ENCODE peak calls at places on chromosome 2, in five cellular contexts. B, I, K, L and C are unnamed samples.

GRCh38 chr2:128279786-128280701 is 38.6 kb downstream of the HS6ST1 start:
- DNase-seq in K (peak), B (no peak), I (no peak), L (peak), C (no peak)

GRCh38 chr2:68811364-68811763 is 59.8 kb downstream of the BMP10 start:
- DNase-seq in I (no peak), K (peak), L (peak), B (peak), C (peak)

GRCh38 chr2:237726401-237726830 is 72.2 kb upstream of the RBM44 start:
- DNase-seq in L (no peak), K (peak), B (peak), I (no peak), C (no peak)

GRCh38 chr2:40348665-40349064 is 103.2 kb downstream of the SLC8A1 start:
- DNase-seq in K (no peak), I (no peak), L (no peak), B (peak), C (no peak)

GRCh38 chr2:43052204-43052943 is 174.0 kb downstream of the ZFP36L2 start:
- DNase-seq in B (no peak), L (no peak), K (peak), I (no peak), C (no peak)

GRCh38 chr2:21331625-21332370 is 208.0 kb downstream of the TDRD15 start:
- DNase-seq in B (no peak), K (no peak), L (no peak), I (no peak), C (no peak)

GRCh38 chr2:209471037-209471436 is 47.2 kb downstream of the MAP2 start:
- DNase-seq in K (no peak), I (no peak), B (peak), L (no peak), C (no peak)

GRCh38 chr2:128949360-128949759 is 630.7 kb upstream of the HS6ST1 start:
- DNase-seq in I (no peak), K (no peak), L (no peak), B (peak), C (no peak)

GRCh38 chr2:237677951-237678481 is 50.6 kb downstream of the LRRFIP1 start:
- DNase-seq in K (peak), I (no peak), B (peak), L (no peak), C (peak)

GRCh38 chr2:94956797-94957391 is 68.6 kb upstream of the MAL start:
- DNase-seq in K (no peak), I (peak), L (no peak), B (peak), C (no peak)

GRCh38 chr2:171788316-171788993 is 101.2 kb downstream of the DYNC1I2 start:
- DNase-seq in L (no peak), B (no peak), K (no peak), I (no peak), C (no peak)

GRCh38 chr2:5978352-5978751 is 286.2 kb downstream of the SOX11 start:
- DNase-seq in K (no peak), B (no peak), I (no peak), L (no peak), C (no peak)

GRCh38 chr2:177826897-177827296 is 245.7 kb downstream of the PDE11A start:
- DNase-seq in I (no peak), K (no peak), B (no peak), L (no peak), C (no peak)

GRCh38 chr2:200634231-200634964 is 48.6 kb downstream of the AOX1 start:
- DNase-seq in I (no peak), L (no peak), B (no peak), K (no peak), C (no peak)

GRCh38 chr2:866009-866680 is 84.5 kb upstream of the SNTG2 start:
- DNase-seq in I (peak), B (no peak), K (no peak), L (peak), C (no peak)

GRCh38 chr2:226771067-226771466 is 28.6 kb downstream of the IRS1 start:
- DNase-seq in B (no peak), K (no peak), I (no peak), L (peak), C (no peak)

GRCh38 chr2:235605306-235605998 is 111.6 kb downstream of the AGAP1 start:
- DNase-seq in I (no peak), K (peak), L (peak), B (peak), C (peak)

GRCh38 chr2:235468978-235469694 is 24.7 kb upstream of the AGAP1 start:
- DNase-seq in I (no peak), K (peak), B (peak), L (no peak), C (peak)

GRCh38 chr2:205187731-205188130 is 494.6 kb upstream of the NRP2 start:
- DNase-seq in L (no peak), I (no peak), B (no peak), K (no peak), C (no peak)

GRCh38 chr2:15223887-15224286 is 337.2 kb downstream of the NBAS start:
- DNase-seq in L (no peak), K (no peak), I (no peak), B (peak), C (no peak)

GRCh38 chr2:3459185-3460015 is 59.9 kb downstream of the ADI1 start:
- DNase-seq in B (no peak), I (peak), K (peak), L (peak), C (peak)

DNA sequence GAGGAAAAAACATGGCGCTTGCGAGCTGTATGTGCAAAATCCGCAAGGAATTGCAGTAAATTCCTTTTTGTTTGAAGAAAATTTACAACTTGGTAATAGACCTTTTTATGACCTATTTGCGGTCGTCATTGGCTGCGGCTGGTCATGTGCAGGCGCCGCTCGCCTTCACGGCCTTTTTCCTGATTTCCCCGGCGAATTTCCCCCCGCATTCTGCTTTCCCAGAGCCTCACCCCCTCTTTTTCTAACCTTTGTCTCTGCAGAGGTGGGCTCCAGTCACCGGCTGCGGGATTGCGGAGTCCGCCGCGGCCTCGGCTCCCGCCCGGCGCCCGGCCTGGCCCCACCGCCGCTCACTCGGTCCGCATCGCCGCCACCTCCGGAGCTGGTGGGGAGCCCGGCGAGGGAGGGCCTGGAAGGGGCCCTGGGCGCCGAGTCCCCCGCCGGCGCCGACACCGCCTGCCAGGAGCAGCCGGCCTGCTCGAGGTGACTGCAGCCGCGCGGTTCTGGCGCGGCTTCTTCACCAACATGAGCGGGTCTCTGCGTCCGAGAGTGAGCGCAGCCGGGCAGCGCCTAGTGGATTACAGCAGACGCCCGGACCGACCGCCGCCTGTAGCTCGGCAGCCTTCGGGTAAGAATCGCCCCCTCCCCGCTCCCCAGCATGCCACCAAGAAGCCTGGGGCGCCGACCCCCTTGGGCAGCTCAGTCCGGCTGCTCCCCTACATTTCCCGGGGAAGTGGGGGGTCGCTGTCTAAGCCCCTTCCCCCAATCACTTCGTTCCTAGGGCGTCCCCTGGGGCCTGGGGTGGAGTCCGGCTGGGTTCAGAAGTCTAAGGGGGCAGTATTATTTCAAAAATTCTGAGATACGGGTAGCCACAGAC is 7.1 kb downstream of the HOXD8 start:
- DNase-seq in K (no peak), L (no peak), B (peak), I (peak), C (no peak)
- H3K4me3 ChIP-seq in K (peak), L (peak), B (peak), I (peak), C (no peak)

GRCh38 chr2:11748018-11748860 is 1.8 kb downstream of the LPIN1 start:
- DNase-seq in L (no peak), K (no peak), B (no peak), I (no peak), C (no peak)

GRCh38 chr2:11746807-11747459 is 501 bp downstream of the LPIN1 start:
- DNase-seq in K (no peak), L (no peak), I (peak), B (peak), C (peak)

GRCh38 chr2:11744631-11745394 is 1.6 kb upstream of the LPIN1 start:
- DNase-seq in B (peak), L (no peak), I (peak), K (no peak), C (peak)

GRCh38 chr2:11745613-11746375 is 638 bp upstream of the LPIN1 start:
- DNase-seq in B (no peak), I (no peak), K (no peak), L (no peak), C (no peak)

DNA sequence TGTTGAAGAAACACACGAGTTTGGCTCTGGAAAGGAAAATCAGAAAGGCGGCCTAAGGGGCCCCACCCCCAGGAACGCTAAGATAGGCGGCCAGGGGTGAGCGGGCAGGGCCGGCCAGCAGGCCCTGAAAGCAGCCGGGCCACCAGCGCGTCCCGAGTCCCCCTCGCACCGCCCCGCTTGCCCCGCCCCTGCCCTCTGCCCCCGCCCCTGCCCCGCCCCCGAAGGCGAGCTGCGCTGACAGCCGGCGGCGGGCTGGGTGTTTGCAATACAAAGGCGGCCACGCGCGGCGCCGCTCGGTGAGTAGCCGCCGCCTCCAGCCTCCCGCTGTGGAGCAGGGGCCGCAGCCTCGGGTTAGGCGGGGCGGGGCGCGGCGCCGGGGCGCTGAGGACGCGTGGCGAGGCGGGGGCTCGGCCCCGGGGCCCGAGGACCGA is at the start of gene LPIN1:
- DNase-seq in B (peak), L (peak), I (peak), K (peak), C (peak)
- TF ChIP-seq CTCF in B (no peak), L (no peak), I (no peak), K (peak), C (no peak)

GRCh38 chr2:133452561-133452960 is 115.7 kb downstream of the NCKAP5 start:
- DNase-seq in B (no peak), I (peak), L (no peak), K (no peak), C (no peak)
- H3K4me3 ChIP-seq in B (no peak), I (no peak), L (no peak), K (no peak), C (no peak)

GRCh38 chr2:38514603-38515154 is 88.0 kb downstream of the HNRNPLL start:
- DNase-seq in K (no peak), I (no peak), L (no peak), B (no peak), C (no peak)
- TF ChIP-seq CTCF in K (no peak), I (no peak), L (no peak), B (no peak), C (no peak)

DNA sequence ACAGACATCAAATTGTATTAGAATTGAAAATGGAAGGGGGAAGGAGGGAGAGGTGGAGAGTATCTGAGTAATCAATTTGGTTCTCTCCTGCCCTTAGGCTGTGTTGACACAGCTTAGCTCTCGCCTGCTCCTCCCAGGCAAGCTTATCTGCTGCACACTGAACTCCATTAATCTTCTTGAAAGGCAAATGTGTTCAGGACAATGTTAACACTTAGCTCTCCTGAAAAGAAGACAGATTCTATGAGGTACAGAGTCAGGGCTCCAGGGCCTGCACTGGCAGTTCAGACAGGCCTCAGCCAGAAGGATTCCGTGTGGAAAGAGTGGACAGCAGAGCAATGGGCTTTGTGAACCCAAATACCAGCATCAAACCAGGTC is 430.0 kb upstream of the TNP1 start:
- DNase-seq in B (peak), L (no peak), I (peak), K (no peak), C (no peak)
- H3K4me3 ChIP-seq in B (no peak), L (no peak), I (no peak), K (no peak), C (no peak)

GRCh38 chr2:122136071-122136470 is 380.6 kb downstream of the TSN start:
- DNase-seq in L (no peak), K (no peak), I (peak), B (peak), C (no peak)
- TF ChIP-seq CTCF in L (peak), K (no peak), I (peak), B (peak), C (peak)

GRCh38 chr2:219332542-219332941 is at the start of gene RESP18:
- DNase-seq in K (peak), B (no peak), I (no peak), L (no peak), C (no peak)
- H3K4me3 ChIP-seq in K (no peak), B (no peak), I (no peak), L (no peak), C (no peak)

GRCh38 chr2:31263636-31264190 is 29.8 kb downstream of the EHD3 start:
- DNase-seq in B (no peak), I (no peak), K (no peak), L (no peak), C (no peak)
- TF ChIP-seq CTCF in B (no peak), I (peak), K (peak), L (peak), C (no peak)

GRCh38 chr2:84840306-84840705 is 40.6 kb downstream of the TRABD2A start:
- DNase-seq in B (peak), K (peak), L (no peak), I (no peak), C (no peak)
- H3K4me3 ChIP-seq in B (no peak), K (no peak), L (no peak), I (no peak), C (no peak)

DNA sequence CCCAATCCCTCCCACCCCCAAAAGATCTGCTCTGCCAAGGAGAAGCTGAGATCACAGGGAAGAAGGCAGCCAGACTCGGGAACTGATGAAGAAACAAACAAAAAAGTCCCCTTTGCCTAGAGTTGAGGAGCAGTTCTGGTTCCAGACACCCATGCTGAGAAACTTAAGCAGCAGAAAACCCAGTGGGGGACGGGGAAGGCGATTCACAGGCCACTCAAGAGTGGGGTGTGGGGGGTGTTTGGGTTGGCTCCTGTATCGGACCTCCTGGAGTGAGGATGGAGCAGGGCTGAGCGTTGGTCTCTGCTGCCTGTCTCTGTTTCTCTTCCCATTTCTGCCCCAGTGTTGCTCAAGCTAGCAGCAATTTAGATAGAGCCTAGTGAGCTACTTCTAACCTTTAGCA is 3.2 kb upstream of the TNP1 start:
- DNase-seq in L (no peak), B (no peak), I (no peak), K (no peak), C (no peak)
- TF ChIP-seq CTCF in L (no peak), B (no peak), I (no peak), K (no peak), C (no peak)